ENCODE peak calls at places on chromosome 14, in four cellular contexts. Y, B, X and A are unnamed samples.
A peak's percentile ranks its signal among the peaks of the same experiment; 100 is the strongest.

GRCh38 chr14:76654573-76654955 is 106.7 kb upstream of the VASH1 start:
- DNase-seq in Y (no peak), B (no peak), X (no peak), A (no peak)

GRCh38 chr14:73753887-73754880 is 40.0 kb upstream of the PNMA1 start:
- DNase-seq in Y (no peak), B (no peak), X (no peak), A (no peak)

GRCh38 chr14:77037338-77037782 is 8.9 kb upstream of the IRF2BPL start:
- DNase-seq in Y (no peak), B (no peak), X (no peak), A (no peak)

GRCh38 chr14:46472261-46472660 is 179.3 kb downstream of the RPL10L start:
- DNase-seq in Y (no peak), B (no peak), X (no peak), A (no peak)

GRCh38 chr14:91410781-91411536 is 6.7 kb downstream of the CCDC88C start:
- DNase-seq in Y (no peak), B (no peak), X (no peak), A (no peak)

GRCh38 chr14:66109426-66109825 is 376.7 kb upstream of the CCDC196 start:
- DNase-seq in Y (no peak), B (no peak), X (no peak), A (no peak)

GRCh38 chr14:75217508-75218206 is 41.2 kb upstream of the TMED10 start:
- DNase-seq in Y (no peak), B (no peak), X (no peak), A (no peak)

GRCh38 chr14:19800282-19801117 is 3.1 kb upstream of the OR4N2 start:
- DNase-seq in Y (no peak), B (no peak), X (no peak), A (no peak)

GRCh38 chr14:29629839-29630238 is 297.8 kb downstream of the PRKD1 start:
- DNase-seq in Y (no peak), B (no peak), X (no peak), A (no peak)

GRCh38 chr14:96748371-96748770 is 48.8 kb upstream of the VRK1 start:
- DNase-seq in Y (no peak), B (no peak), X (no peak), A (no peak)

GRCh38 chr14:106518054-106518943 is 991.9 kb downstream of the TMEM121 start:
- DNase-seq in Y (no peak), B (no peak), X (no peak), A (no peak)

GRCh38 chr14:101123639-101124525 is 220.4 kb upstream of the RTL1 start:
- DNase-seq in Y (no peak), B (no peak), X (no peak), A (no peak)

GRCh38 chr14:97267509-97267908 is 470.3 kb downstream of the VRK1 start:
- DNase-seq in Y (no peak), B (no peak), X (no peak), A (no peak)

GRCh38 chr14:75459099-75459741 is 31.4 kb downstream of the JDP2 start:
- DNase-seq in Y (no peak), B (no peak), X (no peak), A (no peak)

GRCh38 chr14:104281768-104282301 is 143.4 kb downstream of the KIF26A start:
- DNase-seq in Y (no peak), B (no peak), X (no peak), A (no peak)

GRCh38 chr14:29518335-29518734 is 409.3 kb downstream of the PRKD1 start:
- DNase-seq in Y (no peak), B (no peak), X (no peak), A (no peak)

GRCh38 chr14:94049625-94050023 is 23.5 kb downstream of the OTUB2 start:
- DNase-seq in Y (no peak), B (no peak), X (no peak), A (no peak)

GRCh38 chr14:104560586-104560945 is 19.0 kb upstream of the C14orf180 start:
- DNase-seq in Y (no peak), B (no peak), X (no peak), A (no peak)

GRCh38 chr14:96502621-96503251 is 554 bp downstream of the PAPOLA start:
- DNase-seq in Y (peak; percentile 56), B (peak; percentile 57), X (peak; percentile 67), A (peak; percentile 26)

GRCh38 chr14:37223947-37224474 is 26.3 kb downstream of the MIPOL1 start:
- DNase-seq in Y (no peak), B (no peak), X (no peak), A (no peak)

GRCh38 chr14:27384124-27384523 is 786.3 kb upstream of the NOVA1 start:
- DNase-seq in Y (no peak), B (no peak), X (no peak), A (no peak)

GRCh38 chr14:75022655-75023054 is 19.9 kb downstream of the EIF2B2 start:
- DNase-seq in Y (peak; percentile 48), B (peak; percentile 49), X (peak; percentile 25), A (peak; percentile 40)

GRCh38 chr14:59507063-59507751 is 22.9 kb downstream of the JKAMP start:
- DNase-seq in Y (peak; percentile 88), B (peak; percentile 74), X (peak; percentile 55), A (peak; percentile 62)

GRCh38 chr14:84361476-84361875 is 1168.5 kb upstream of the FLRT2 start:
- DNase-seq in Y (no peak), B (no peak), X (no peak), A (no peak)

GRCh38 chr14:32224731-32225377 is 21.8 kb upstream of the RNU6-8 start:
- DNase-seq in Y (peak; percentile 12), B (peak; percentile 69), X (peak; percentile 28), A (peak; percentile 68)

GRCh38 chr14:104086661-104087461 is 1.4 kb downstream of the ASPG start:
- DNase-seq in Y (peak; percentile 12), B (no peak), X (no peak), A (no peak)

GRCh38 chr14:59925797-59926196 is 5.9 kb downstream of the LRRC9 start:
- DNase-seq in Y (no peak), B (no peak), X (no peak), A (no peak)

GRCh38 chr14:76644875-76645518 is 116.3 kb upstream of the VASH1 start:
- DNase-seq in Y (peak; percentile 79), B (peak; percentile 72), X (peak; percentile 49), A (peak; percentile 30)

GRCh38 chr14:55973285-55973800 is 144.9 kb upstream of the PELI2 start:
- DNase-seq in Y (no peak), B (no peak), X (no peak), A (no peak)

GRCh38 chr14:77603654-77604270 is 12.7 kb downstream of the SPTLC2 start:
- DNase-seq in Y (no peak), B (no peak), X (peak; percentile 37), A (peak; percentile 24)

GRCh38 chr14:100078997-100079561 is 13.9 kb downstream of the EVL start:
- DNase-seq in Y (peak; percentile 56), B (peak; percentile 47), X (peak; percentile 15), A (no peak)
- TF ChIP-seq ELF4 in Y (no peak), B (no peak), X (no peak), A (no peak)

DNA sequence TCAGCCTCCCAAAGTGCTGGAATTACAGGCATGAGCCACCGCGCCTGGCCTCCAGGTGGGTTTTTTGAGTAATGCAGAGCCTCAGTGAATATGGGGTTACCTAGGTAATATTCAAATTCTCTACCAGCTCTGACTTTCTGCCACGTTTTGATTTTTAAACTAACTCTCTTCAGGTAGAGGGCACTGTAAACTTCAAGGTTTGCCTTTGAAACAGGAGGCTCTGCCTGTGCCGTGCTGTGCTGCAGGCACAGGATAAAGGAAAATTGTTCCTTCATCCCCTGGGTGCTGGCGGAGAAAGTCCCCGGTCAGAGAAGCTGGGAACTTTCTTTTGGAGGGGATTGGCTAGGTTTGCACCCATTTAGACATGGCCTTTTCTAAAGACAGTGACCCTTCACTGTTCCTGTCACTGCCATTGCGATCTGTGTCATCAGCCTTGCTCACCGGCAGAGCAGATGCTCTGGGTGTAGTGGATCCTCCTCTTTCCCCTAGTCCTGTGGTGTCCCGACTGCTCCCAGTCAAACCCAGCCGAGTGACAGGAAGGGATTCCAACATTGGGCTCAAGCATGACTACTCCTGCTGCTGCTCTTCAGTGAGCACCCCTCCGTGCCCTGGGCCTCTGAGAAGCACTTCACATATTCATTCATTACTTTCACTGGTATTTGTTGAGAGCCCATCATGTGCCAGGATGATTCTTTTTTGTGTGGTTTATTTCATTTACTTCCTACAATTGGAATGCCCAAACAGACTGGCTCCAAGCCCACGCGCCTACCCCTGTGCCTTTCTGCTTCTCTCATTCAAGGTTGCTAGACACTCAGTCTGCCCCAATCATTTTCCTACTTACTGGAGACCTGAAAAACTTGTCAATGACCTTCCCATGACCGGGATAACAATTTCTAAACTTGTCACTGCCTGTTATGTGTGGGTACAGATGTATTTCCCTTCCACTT is 103.6 kb downstream of the TMEM30B start:
- DNase-seq in Y (peak; percentile 20), B (no peak), X (no peak), A (no peak)
- TF ChIP-seq ELF4 in Y (no peak), B (no peak), X (no peak), A (no peak)

GRCh38 chr14:64952598-64953309 is 10.2 kb upstream of the GPX2 start:
- DNase-seq in Y (no peak), B (peak; percentile 46), X (peak; percentile 49), A (no peak)

GRCh38 chr14:64953310-64953654 is 10.7 kb upstream of the GPX2 start:
- DNase-seq in Y (no peak), B (no peak), X (no peak), A (no peak)

GRCh38 chr14:64951291-64951690 is 8.7 kb upstream of the GPX2 start:
- DNase-seq in Y (no peak), B (no peak), X (no peak), A (no peak)

GRCh38 chr14:64950889-64951288 is 8.3 kb upstream of the GPX2 start:
- DNase-seq in Y (no peak), B (no peak), X (no peak), A (no peak)

GRCh38 chr14:64951724-64952123 is 9.2 kb upstream of the GPX2 start:
- DNase-seq in Y (no peak), B (no peak), X (no peak), A (no peak)
- TF ChIP-seq ELF4 in Y (no peak), B (no peak), X (no peak), A (no peak)

DNA sequence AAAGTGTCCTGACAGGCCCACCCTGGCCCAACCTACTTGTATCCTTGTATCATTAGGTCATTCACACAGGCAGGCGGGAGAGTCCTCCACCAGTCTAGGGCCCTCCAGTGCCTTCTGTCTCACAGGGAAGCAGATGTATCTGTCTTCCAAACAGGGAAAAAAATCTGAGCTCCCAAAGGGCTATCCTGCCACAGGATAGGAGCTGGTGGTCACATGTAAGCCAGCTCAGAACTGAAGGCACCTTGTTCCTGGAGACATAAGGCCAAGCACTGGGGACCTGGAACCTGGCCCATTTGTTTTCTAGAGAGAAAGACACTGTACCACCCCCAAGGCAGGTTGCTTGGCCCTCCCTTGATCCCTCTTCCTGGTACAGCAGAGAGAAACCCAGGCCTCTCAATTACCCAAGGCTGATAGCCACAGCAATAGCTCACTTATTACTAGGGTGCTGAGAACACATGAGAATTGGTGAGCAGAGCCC is 19.4 kb upstream of the PLEKHH1 start:
- DNase-seq in Y (no peak), B (no peak), X (no peak), A (no peak)
- TF ChIP-seq ELF4 in Y (no peak), B (no peak), X (no peak), A (no peak)

GRCh38 chr14:51236314-51236713 is 3.7 kb upstream of the TMX1 start:
- DNase-seq in Y (no peak), B (no peak), X (no peak), A (no peak)
- TF ChIP-seq ELF4 in Y (no peak), B (no peak), X (no peak), A (no peak)

GRCh38 chr14:80924365-80925103 is 17.0 kb downstream of the CEP128 start:
- DNase-seq in Y (no peak), B (no peak), X (no peak), A (no peak)
- TF ChIP-seq ELF4 in Y (no peak), B (no peak), X (no peak), A (no peak)